ENCODE peak calls at places on chromosomes 3 and 15, in eight cellular contexts. Q is fibroblast of the aortic adventitia; W is fibroblast of mammary gland; H is left lung; F is astrocyte; O is heart right ventricle; K is heart left ventricle; T is naive thymus-derived CD4-positive, alpha-beta T cell. C is an unnamed sample.
A peak's percentile ranks its signal among the peaks of the same experiment; 100 is the strongest.

GRCh38 chr3:1087066-1087555 is 5.7 kb upstream of the CNTN6 start:
- DNase-seq in T (no peak), Q (peak; percentile 95), K (no peak), O (no peak), F (peak; percentile 95), H (peak; percentile 65), W (peak; percentile 91), C (peak; percentile 23)

GRCh38 chr3:23046536-23046935 is 156.6 kb upstream of the UBE2E2 start:
- DNase-seq in K (no peak), Q (no peak), T (no peak), F (no peak), O (no peak), H (no peak), W (no peak), C (no peak)

GRCh38 chr3:114112696-114113095 is 56.2 kb downstream of the QTRT2 start:
- DNase-seq in W (peak; percentile 38), H (no peak), Q (peak; percentile 14), K (no peak), F (peak; percentile 67), T (no peak), O (no peak), C (no peak)

GRCh38 chr3:64240445-64240844 is 15.2 kb upstream of the PRICKLE2 start:
- DNase-seq in F (no peak), W (peak; percentile 29), Q (no peak), K (no peak), O (no peak), H (no peak), T (no peak), C (no peak)

GRCh38 chr3:4834403-4834866 is 144.8 kb upstream of the BHLHE40 start:
- DNase-seq in O (no peak), Q (no peak), W (no peak), H (peak; percentile 63), K (no peak), F (peak; percentile 73), T (peak; percentile 79), C (no peak)

GRCh38 chr3:80983753-80984152 is 777.7 kb downstream of the GBE1 start:
- DNase-seq in W (no peak), K (no peak), O (no peak), T (no peak), Q (no peak), H (no peak), F (no peak), C (no peak)

GRCh38 chr3:32347286-32348125 is 44.1 kb upstream of the CMTM7 start:
- DNase-seq in F (peak; percentile 4), W (no peak), O (peak; percentile 47), T (no peak), Q (peak; percentile 52), K (peak; percentile 63), H (no peak), C (peak; percentile 66)

GRCh38 chr15:58627706-58628105 is 121.8 kb downstream of the ADAM10 start:
- DNase-seq in W (peak; percentile 5), K (no peak), O (no peak), T (no peak), F (no peak), H (no peak), Q (peak; percentile 5), C (no peak)

GRCh38 chr3:190370369-190370768 is 17.6 kb upstream of the CLDN16 start:
- DNase-seq in W (no peak), H (no peak), F (no peak), K (no peak), O (no peak), Q (no peak), T (no peak), C (no peak)
- H3K4me3 ChIP-seq in W (no peak overlapping the region), H (no peak overlapping the region), F (no peak overlapping the region), K (no peak overlapping the region), O (no peak overlapping the region), Q (no peak overlapping the region), T (no peak overlapping the region), C (no peak overlapping the region)

DNA sequence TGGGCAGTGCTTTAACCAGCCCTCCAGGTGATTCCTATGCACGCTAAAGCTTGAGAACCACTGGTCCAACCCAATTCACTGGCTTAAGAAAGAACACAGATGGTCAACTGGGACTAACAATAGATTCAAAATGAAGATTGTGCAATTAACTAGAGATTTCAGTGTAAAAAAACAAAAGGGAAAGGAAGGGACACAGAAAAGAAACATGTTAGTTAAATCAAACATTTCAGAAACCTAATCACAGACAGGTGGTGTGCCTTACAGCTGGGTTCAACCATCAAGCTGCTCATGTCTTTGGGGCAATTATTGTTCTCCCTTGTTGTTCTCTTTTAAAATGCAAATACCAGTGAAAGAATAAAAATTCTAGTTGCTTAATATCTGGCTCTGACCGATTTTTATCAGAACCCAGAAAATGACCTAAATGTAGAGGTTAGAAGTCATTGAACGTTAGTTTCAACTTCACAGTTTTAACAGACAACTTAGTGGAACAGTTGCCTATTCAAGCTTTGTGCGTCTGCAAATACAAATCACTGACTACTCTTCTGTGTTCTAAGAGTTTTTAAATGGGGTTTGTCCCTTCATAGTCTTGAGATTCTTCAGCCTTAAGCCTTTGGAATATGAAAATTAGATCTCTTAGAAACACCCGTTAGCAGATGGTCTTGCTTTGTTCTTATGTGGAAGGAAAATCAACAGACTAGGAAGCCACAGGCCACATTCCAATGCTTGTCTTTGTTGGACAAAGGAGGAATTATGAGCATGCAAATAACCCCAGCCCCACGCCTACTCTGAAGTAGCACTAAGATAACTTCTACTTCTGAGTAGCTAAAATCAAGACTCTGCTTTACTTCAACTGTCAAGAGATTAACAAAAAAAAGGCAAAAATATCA is 223.5 kb downstream of the ATP8B4 start:
- DNase-seq in Q (peak; percentile 91), W (peak; percentile 42), O (no peak), T (no peak), H (no peak), F (peak; percentile 91), K (no peak), C (peak; percentile 9)
- H3K4me3 ChIP-seq in Q (no peak overlapping the region), W (no peak overlapping the region), O (no peak overlapping the region), T (no peak overlapping the region), H (no peak overlapping the region), F (no peak overlapping the region), K (no peak overlapping the region), C (no peak overlapping the region)

GRCh38 chr15:63473007-63473748 is 31.2 kb upstream of the USP3 start:
- DNase-seq in Q (no peak), W (no peak), H (no peak), F (no peak), K (no peak), O (no peak), T (no peak), C (no peak)
- H3K4me3 ChIP-seq in Q (no peak overlapping the region), W (no peak overlapping the region), H (no peak overlapping the region), F (no peak overlapping the region), K (no peak overlapping the region), O (no peak overlapping the region), T (no peak overlapping the region), C (no peak overlapping the region)

GRCh38 chr15:64772488-64772887 is 2.9 kb downstream of the RBPMS2 start:
- DNase-seq in H (no peak), W (no peak), K (no peak), Q (no peak), O (no peak), T (no peak), F (no peak), C (no peak)

GRCh38 chr15:64772964-64773363 is 2.4 kb downstream of the RBPMS2 start:
- DNase-seq in T (no peak), H (no peak), K (no peak), W (no peak), O (no peak), F (no peak), Q (no peak), C (no peak)

GRCh38 chr15:64775551-64776401 is at the start of gene RBPMS2:
- DNase-seq in K (peak; percentile 75), Q (no peak), W (no peak), F (no peak), H (no peak), O (peak; percentile 68), T (peak; percentile 26), C (no peak)

GRCh38 chr15:64774556-64775523 is 549 bp downstream of the RBPMS2 start:
- DNase-seq in H (no peak), W (no peak), O (peak; percentile 40), F (no peak), T (peak; percentile 27), Q (no peak), K (peak; percentile 68), C (no peak)

GRCh38 chr15:64773606-64774555 is 1.5 kb downstream of the RBPMS2 start:
- DNase-seq in W (no peak), Q (no peak), K (no peak), F (no peak), O (no peak), H (no peak), T (no peak), C (no peak)
- H3K4me3 ChIP-seq in W (no peak overlapping the region), Q (no peak overlapping the region), K (peak overlapping the region; percentile 65), F (no peak overlapping the region), O (peak overlapping the region; percentile 67), H (peak overlapping the region; percentile 51), T (no peak overlapping the region), C (no peak overlapping the region)

DNA sequence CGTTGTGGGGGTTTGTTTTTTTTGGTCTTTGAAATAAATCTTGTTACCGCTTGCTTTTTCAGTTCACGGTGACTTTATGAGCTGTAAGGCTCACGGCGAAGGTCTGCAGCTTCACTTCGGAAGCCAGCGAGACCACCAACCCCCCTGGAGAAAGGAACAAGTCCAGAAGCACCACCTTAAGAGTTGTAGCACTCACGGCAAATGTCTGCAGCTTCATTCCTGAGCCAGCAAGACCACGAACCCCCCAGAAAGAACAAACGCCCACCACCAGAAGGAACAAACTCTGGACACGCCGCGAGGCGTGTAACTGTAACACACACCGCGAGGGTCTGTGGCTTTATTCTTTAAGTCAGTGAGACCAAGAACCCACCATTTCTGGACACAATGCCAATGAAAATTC is 28.9 kb downstream of the GOLGA6A start:
- DNase-seq in Q (no peak), H (no peak), T (no peak), F (no peak), K (no peak), O (no peak), W (no peak), C (no peak)
- H3K4me3 ChIP-seq in Q (no peak overlapping the region), H (no peak overlapping the region), T (no peak overlapping the region), F (no peak overlapping the region), K (no peak overlapping the region), O (no peak overlapping the region), W (no peak overlapping the region), C (no peak overlapping the region)

DNA sequence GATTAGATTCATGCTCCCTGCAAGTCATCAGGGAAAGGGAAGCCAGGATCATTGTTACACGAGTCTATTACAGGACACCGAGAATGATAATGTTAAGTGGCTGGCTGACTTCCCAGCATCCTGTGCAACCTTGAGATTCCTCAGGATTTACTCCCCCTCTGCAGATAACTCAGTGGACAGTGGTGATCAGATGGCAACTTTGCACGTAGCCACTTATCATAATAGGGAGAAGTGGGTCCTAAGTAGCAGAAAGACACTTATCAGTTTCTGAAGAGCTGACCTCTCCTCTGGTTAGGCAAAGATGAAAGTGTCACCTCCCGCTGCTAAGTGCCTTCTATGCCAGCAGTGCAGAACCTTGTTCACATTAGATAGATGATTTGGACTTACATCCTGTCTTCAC is 6.7 kb upstream of the TMPRSS7 start:
- DNase-seq in F (no peak), T (no peak), O (no peak), W (no peak), Q (no peak), K (no peak), H (no peak), C (no peak)
- H3K4me3 ChIP-seq in F (no peak overlapping the region), T (no peak overlapping the region), O (no peak overlapping the region), W (no peak overlapping the region), Q (no peak overlapping the region), K (no peak overlapping the region), H (no peak overlapping the region), C (no peak overlapping the region)